ENCODE peak calls at places on chromosomes 16 and 17, in seven cellular contexts. R is IMR-90, T is mesendoderm, Q is H9, F is mesenchymal stem cell, L is trophoblast cell, X is H1. G is an unnamed sample.

GRCh38 chr16:73794936-73795335 is 501.7 kb upstream of the PSMD7 start:
- DNase-seq in Q (no peak), T (no peak), L (no peak), F (no peak), R (no peak), X (no peak), G (no peak)

GRCh38 chr17:68295086-68295485 is 3.8 kb downstream of the ARSG start:
- DNase-seq in F (no peak), R (no peak), Q (no peak), L (no peak), X (no peak), T (no peak), G (no peak)

GRCh38 chr16:89845417-89845816 is 17.1 kb downstream of the SPIRE2 start:
- DNase-seq in X (no peak), F (no peak), T (no peak), Q (no peak), R (no peak), L (no peak), G (no peak)

GRCh38 chr17:83057397-83057761 is 22.0 kb upstream of the METRNL start:
- DNase-seq in T (no peak), L (no peak), Q (peak), X (no peak), R (no peak), F (no peak), G (no peak)

GRCh38 chr17:17033466-17033865 is 8.8 kb upstream of the MPRIP start:
- DNase-seq in L (no peak), R (no peak), T (no peak), F (no peak), Q (no peak), X (no peak), G (no peak)

GRCh38 chr16:27431773-27432599 is 30.0 kb downstream of the IL21R start:
- DNase-seq in R (peak), X (no peak), F (peak), T (peak), Q (peak), L (peak), G (no peak)

GRCh38 chr16:5944971-5945370 is 847.4 kb upstream of the EEF2KMT start:
- DNase-seq in X (no peak), R (no peak), Q (no peak), T (no peak), L (no peak), F (no peak), G (no peak)

GRCh38 chr16:48963901-48964615 is 317.6 kb downstream of the CBLN1 start:
- DNase-seq in R (peak), L (peak), Q (no peak), X (no peak), T (peak), F (peak), G (no peak)

GRCh38 chr16:4193920-4194319 is 48.0 kb downstream of the SRL start:
- DNase-seq in L (no peak), F (no peak), Q (no peak), T (no peak), X (no peak), R (no peak), G (no peak)

GRCh38 chr16:48536600-48537200 is 73.3 kb downstream of the N4BP1 start:
- DNase-seq in R (no peak), Q (no peak), X (no peak), F (no peak), L (no peak), T (no peak), G (no peak)

GRCh38 chr16:50315346-50315997 is 49.1 kb downstream of the ADCY7 start:
- DNase-seq in L (no peak), T (no peak), X (no peak), F (no peak), R (no peak), Q (no peak), G (no peak)

GRCh38 chr16:56849690-56850680 is 15.0 kb upstream of the SLC12A3 start:
- DNase-seq in Q (no peak), T (no peak), L (no peak), F (no peak), R (peak), X (no peak), G (no peak)

GRCh38 chr17:15291674-15292361 is 26.7 kb upstream of the PMP22 start:
- DNase-seq in T (no peak), X (no peak), F (no peak), Q (no peak), L (no peak), R (peak), G (no peak)

GRCh38 chr17:68182940-68183551 is 64.8 kb upstream of the AMZ2 start:
- DNase-seq in X (no peak), F (no peak), L (no peak), Q (peak), R (no peak), T (peak), G (no peak)

GRCh38 chr16:28180660-28181556 is 30.9 kb downstream of the XPO6 start:
- DNase-seq in Q (no peak), R (peak), F (peak), X (no peak), L (peak), T (no peak), G (no peak)

GRCh38 chr16:83715217-83715920 is 92.4 kb upstream of the HSBP1 start:
- DNase-seq in T (no peak), F (no peak), R (no peak), X (no peak), L (no peak), Q (no peak), G (no peak)

GRCh38 chr17:50177983-50178834 is 12.4 kb downstream of the SGCA start:
- DNase-seq in T (peak), L (peak), Q (peak), F (peak), X (peak), R (peak), G (no peak)

GRCh38 chr16:65268331-65268730 is 146.5 kb upstream of the CDH11 start:
- DNase-seq in Q (no peak), X (no peak), L (no peak), T (no peak), F (no peak), R (peak), G (no peak)

GRCh38 chr17:81573794-81574642 is 21.9 kb upstream of the FAAP100 start:
- DNase-seq in Q (peak), F (no peak), T (no peak), R (no peak), L (no peak), X (no peak), G (no peak)

GRCh38 chr17:81040791-81041337 is 5.9 kb downstream of the BAIAP2 start:
- DNase-seq in R (no peak), F (peak), L (no peak), T (peak), X (no peak), Q (peak), G (no peak)

GRCh38 chr17:72614476-72614870 is 478.0 kb downstream of the SLC39A11 start:
- DNase-seq in F (no peak), X (no peak), T (no peak), R (no peak), L (no peak), Q (no peak), G (no peak)

GRCh38 chr17:2043785-2044184 is 2.0 kb downstream of the OVCA2 start:
- DNase-seq in T (peak), R (peak), F (peak), Q (no peak), X (no peak), L (peak), G (no peak)

GRCh38 chr17:71224824-71225575 is 895.8 kb upstream of the SOX9 start:
- DNase-seq in R (no peak), T (no peak), Q (no peak), X (no peak), F (no peak), L (no peak), G (no peak)

GRCh38 chr16:27230562-27230991 is 27.3 kb downstream of the KDM8 start:
- DNase-seq in L (no peak), T (no peak), F (no peak), Q (no peak), R (no peak), X (no peak), G (no peak)

GRCh38 chr16:8374032-8374431 is 216.3 kb downstream of the TMEM114 start:
- DNase-seq in T (no peak), F (no peak), Q (no peak), R (no peak), L (no peak), X (no peak), G (no peak)

GRCh38 chr17:34673995-34674900 is 94.9 kb downstream of the TMEM132E start:
- DNase-seq in T (no peak), L (no peak), F (no peak), Q (no peak), X (no peak), R (no peak), G (no peak)

GRCh38 chr17:77890771-77891170 is 67.7 kb upstream of the TNRC6C start:
- DNase-seq in T (no peak), X (no peak), F (no peak), R (no peak), Q (no peak), L (no peak), G (no peak)

GRCh38 chr17:64190468-64190867 is 60.5 kb upstream of the ERN1 start:
- DNase-seq in F (no peak), T (no peak), X (no peak), L (no peak), R (no peak), Q (no peak), G (no peak)

GRCh38 chr16:80117731-80118130 is 423.1 kb upstream of the DYNLRB2 start:
- DNase-seq in F (no peak), Q (no peak), X (no peak), L (no peak), R (no peak), T (no peak), G (no peak)
- H2BK5ac ChIP-seq in F (no peak), Q (no peak), X (no peak), L (no peak), R (no peak), T (no peak), G (no peak)

GRCh38 chr17:57508706-57509105 is 236.4 kb downstream of the CCDC182 start:
- DNase-seq in L (no peak), X (no peak), T (no peak), F (no peak), R (no peak), Q (no peak), G (no peak)

GRCh38 chr17:57505841-57506240 is 239.3 kb downstream of the CCDC182 start:
- DNase-seq in L (no peak), F (no peak), X (no peak), Q (no peak), R (no peak), T (no peak), G (no peak)

GRCh38 chr17:57511475-57512123 is 233.5 kb downstream of the CCDC182 start:
- DNase-seq in L (no peak), T (no peak), Q (no peak), R (no peak), F (no peak), X (no peak), G (no peak)

GRCh38 chr17:57506253-57506911 is 238.7 kb downstream of the CCDC182 start:
- DNase-seq in R (no peak), F (peak), Q (no peak), X (no peak), L (no peak), T (no peak), G (no peak)

DNA sequence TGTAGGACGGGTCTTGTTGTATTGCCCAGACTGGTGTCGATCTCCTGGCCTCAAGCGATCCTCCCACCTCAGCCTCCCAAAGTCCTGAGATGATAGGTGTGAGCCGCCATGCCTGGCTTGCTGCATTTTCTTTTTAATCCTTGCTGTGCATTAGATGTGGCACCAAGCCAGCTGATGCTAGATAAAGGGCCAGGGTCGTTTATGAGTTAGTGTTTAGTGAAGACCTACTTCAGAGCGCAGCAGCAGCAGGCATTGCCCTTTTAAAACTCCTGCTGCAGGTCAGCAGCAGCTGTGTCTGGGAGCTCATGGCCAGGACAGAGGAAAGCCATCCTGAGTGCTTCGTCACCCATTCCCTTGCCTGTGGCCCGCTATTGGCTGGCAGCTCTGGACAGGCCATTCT is 237.3 kb downstream of the CCDC182 start:
- DNase-seq in X (no peak), T (no peak), R (no peak), L (no peak), F (no peak), Q (no peak), G (no peak)
- H2BK5ac ChIP-seq in X (no peak), T (no peak), R (no peak), L (no peak), F (no peak), Q (no peak), G (no peak)

DNA sequence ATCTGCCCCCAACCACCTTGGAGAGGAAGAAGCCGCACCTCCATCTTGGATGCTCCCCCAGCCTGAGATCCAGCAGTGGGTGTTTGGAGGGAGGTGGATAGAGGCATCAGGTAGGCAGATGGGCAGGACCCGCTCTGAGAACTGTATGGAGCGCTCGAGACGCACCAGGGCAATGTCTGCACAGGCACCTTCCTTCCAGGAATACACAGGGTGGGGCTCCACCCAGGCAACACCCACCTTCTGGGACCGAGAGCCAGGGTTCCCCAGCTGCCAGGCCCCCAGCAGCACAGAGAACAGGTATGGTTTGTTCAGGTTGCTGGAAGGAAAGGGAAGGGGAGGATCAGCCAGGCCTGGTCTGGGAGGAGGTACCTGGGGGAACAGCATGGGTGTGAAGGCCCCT is 2.4 kb downstream of the PRSS22 start:
- DNase-seq in F (no peak), R (no peak), T (no peak), L (no peak), Q (no peak), X (no peak), G (no peak)
- H2BK5ac ChIP-seq in F (no peak), R (no peak), T (no peak), L (no peak), Q (no peak), X (no peak), G (no peak)

GRCh38 chr16:20826039-20826566 is 19.8 kb downstream of the REXO5 start:
- DNase-seq in T (no peak), R (peak), X (no peak), L (no peak), Q (no peak), F (no peak), G (no peak)

GRCh38 chr16:20833081-20833480 is 26.8 kb downstream of the REXO5 start:
- DNase-seq in R (no peak), T (no peak), X (no peak), Q (no peak), F (no peak), L (no peak), G (no peak)

DNA sequence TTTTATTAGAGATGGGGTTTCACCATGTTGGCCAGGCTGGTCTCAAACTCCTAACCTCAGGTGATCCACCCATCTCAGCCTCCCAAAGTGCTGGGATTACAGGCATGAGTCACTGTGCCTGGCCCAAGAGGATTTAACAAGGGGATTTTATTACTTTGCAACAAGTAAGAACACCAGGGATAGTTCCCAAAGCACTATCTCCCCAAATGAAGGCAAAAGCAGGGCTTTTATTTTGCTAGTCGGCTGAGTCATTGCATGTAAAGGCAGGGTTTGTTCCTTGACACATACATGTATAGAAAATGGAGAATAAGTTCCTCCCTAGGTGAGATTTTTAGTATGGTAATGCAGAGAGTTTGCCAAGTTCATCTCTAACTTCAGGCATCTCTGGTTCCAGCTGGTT is 24.0 kb downstream of the REXO5 start:
- DNase-seq in Q (no peak), F (no peak), T (no peak), L (no peak), R (no peak), X (no peak), G (no peak)
- H2BK5ac ChIP-seq in Q (no peak), F (no peak), T (no peak), L (no peak), R (no peak), X (no peak), G (no peak)

GRCh38 chr16:78916928-78917545 is 683.5 kb downstream of the MAF start:
- DNase-seq in Q (no peak), T (peak), F (no peak), R (no peak), X (no peak), L (no peak), G (no peak)

GRCh38 chr16:78915916-78916315 is 684.6 kb downstream of the MAF start:
- DNase-seq in R (no peak), X (no peak), Q (no peak), T (peak), L (no peak), F (no peak), G (no peak)

GRCh38 chr16:78925071-78925714 is 675.3 kb downstream of the MAF start:
- DNase-seq in L (peak), X (peak), Q (peak), T (peak), F (peak), R (no peak), G (no peak)

GRCh38 chr16:78918805-78919204 is 681.7 kb downstream of the MAF start:
- DNase-seq in T (no peak), L (no peak), R (no peak), X (no peak), F (no peak), Q (no peak), G (no peak)

GRCh38 chr16:78919852-78920251 is 680.7 kb downstream of the MAF start:
- DNase-seq in F (no peak), X (no peak), R (no peak), L (no peak), Q (no peak), T (no peak), G (no peak)
- H2BK5ac ChIP-seq in F (no peak), X (no peak), R (no peak), L (no peak), Q (no peak), T (no peak), G (no peak)

GRCh38 chr16:51383909-51384308 is 232.8 kb upstream of the SALL1 start:
- DNase-seq in F (no peak), T (peak), X (no peak), Q (no peak), R (no peak), L (no peak), G (no peak)

GRCh38 chr16:51382940-51383339 is 231.9 kb upstream of the SALL1 start:
- DNase-seq in R (no peak), F (no peak), X (no peak), L (no peak), T (no peak), Q (no peak), G (no peak)

GRCh38 chr16:51382215-51382614 is 231.1 kb upstream of the SALL1 start:
- DNase-seq in L (no peak), Q (no peak), T (no peak), R (no peak), X (no peak), F (no peak), G (no peak)
- H2BK5ac ChIP-seq in L (no peak), Q (no peak), T (no peak), R (no peak), X (no peak), F (no peak), G (no peak)

DNA sequence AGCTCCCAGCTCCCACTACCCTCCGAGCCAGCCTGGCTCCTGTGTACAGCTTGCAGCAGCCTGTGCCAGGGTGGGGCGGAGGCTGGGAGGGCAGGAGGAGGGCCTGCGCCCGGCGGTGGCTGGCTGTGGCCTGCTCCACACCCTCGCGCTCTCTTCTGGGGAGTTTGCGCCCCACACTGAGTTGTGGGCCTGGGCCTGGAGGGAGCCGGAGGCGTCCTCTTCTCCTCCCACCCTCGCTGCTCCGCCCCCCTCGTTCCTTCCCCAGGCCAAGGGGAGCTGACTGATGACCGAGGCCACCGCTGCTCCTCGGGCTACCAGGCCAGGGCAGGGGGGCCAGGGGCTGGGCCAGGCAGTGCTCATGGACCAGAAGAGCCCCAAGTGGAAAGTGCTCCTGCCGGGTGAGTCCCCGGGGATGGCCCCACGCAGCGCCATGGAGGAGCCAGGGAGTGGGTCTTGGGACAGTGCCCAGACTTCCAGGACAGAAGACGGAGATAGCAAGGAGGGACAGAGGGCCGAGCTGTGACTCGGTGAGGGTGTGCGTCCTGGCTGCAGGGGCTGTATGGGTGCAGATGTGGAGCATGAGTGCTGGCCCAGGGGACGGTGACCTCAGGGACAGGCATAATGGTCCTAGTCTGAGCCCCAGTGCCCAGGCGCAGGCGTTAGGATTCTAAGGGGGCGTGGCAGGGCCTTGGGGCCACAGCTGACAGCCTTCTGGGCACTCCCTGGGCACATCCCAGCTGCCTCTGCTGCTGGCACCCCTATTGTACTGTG is 242.1 kb upstream of the GSE1 start:
- DNase-seq in L (no peak), T (no peak), F (peak), X (no peak), R (no peak), Q (no peak), G (no peak)
- H2BK5ac ChIP-seq in L (no peak), T (no peak), F (no peak), X (peak), R (no peak), Q (no peak), G (no peak)

DNA sequence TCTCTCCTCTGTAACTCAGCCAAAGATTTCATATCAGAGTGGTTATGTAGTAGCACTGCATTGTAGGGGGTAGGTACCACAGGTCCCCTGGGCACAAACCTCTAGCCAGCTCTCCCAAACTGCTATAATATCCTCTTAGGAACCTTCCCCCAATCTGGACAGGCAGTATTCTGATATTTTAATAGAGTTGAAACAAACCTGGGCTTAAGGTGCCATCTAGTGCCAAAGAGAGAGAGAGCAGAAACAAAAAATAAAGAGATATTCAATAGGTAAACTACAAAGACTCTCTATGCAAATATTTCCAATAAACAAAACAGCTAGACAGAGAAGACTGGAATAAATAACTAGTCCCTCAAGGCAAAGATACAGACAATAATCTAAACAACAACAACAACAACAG is 1070.0 kb downstream of the CDH11 start:
- DNase-seq in Q (no peak), T (peak), F (peak), X (no peak), L (no peak), R (no peak), G (peak)
- H2BK5ac ChIP-seq in Q (no peak), T (no peak), F (no peak), X (no peak), L (no peak), R (no peak), G (no peak)